ENCODE peak calls at places on chromosomes 11 and 22, in six cellular contexts. One of them, this sample, is unnamed.

GRCh38 chr11:126815111-126815510 is 185.5 kb downstream of the KIRREL3 start:
- DNase-seq in GDM1: no peak
- DNase-seq in H54: no peak
- DNase-seq in NCI-H1092: no peak
- DNase-seq in stimulated activated CD4-positive, alpha-beta T cell treated with anti-CD3 and anti-CD28 coated beads, Interleukin-4, amount 100 ng/mL, for 4 hours: no peak
- DNase-seq in Daoy: peak; percentile 36
- DNase-seq in this sample: no peak

GRCh38 chr22:19571995-19572394 is 47.8 kb upstream of the CLDN5 start:
- DNase-seq in NCI-H1092: no peak
- DNase-seq in stimulated activated CD4-positive, alpha-beta T cell treated with anti-CD3 and anti-CD28 coated beads, Interleukin-4, amount 100 ng/mL, for 4 hours: no peak
- DNase-seq in H54: no peak
- DNase-seq in Daoy: no peak
- DNase-seq in GDM1: no peak
- DNase-seq in this sample: no peak

GRCh38 chr11:117900720-117901440 is 24.4 kb upstream of the FXYD6 start:
- DNase-seq in Daoy: no peak
- DNase-seq in stimulated activated CD4-positive, alpha-beta T cell treated with anti-CD3 and anti-CD28 coated beads, Interleukin-4, amount 100 ng/mL, for 4 hours: no peak
- DNase-seq in H54: no peak
- DNase-seq in GDM1: no peak
- DNase-seq in NCI-H1092: no peak
- DNase-seq in this sample: no peak

GRCh38 chr11:69814411-69814810 is 4.8 kb downstream of the FGF3 start:
- DNase-seq in NCI-H1092: no peak
- DNase-seq in Daoy: no peak
- DNase-seq in H54: no peak
- DNase-seq in stimulated activated CD4-positive, alpha-beta T cell treated with anti-CD3 and anti-CD28 coated beads, Interleukin-4, amount 100 ng/mL, for 4 hours: no peak
- DNase-seq in GDM1: no peak
- DNase-seq in this sample: no peak

GRCh38 chr22:48057116-48057835 is 1294.8 kb downstream of the TBC1D22A start:
- DNase-seq in Daoy: no peak
- DNase-seq in H54: no peak
- DNase-seq in GDM1: no peak
- DNase-seq in stimulated activated CD4-positive, alpha-beta T cell treated with anti-CD3 and anti-CD28 coated beads, Interleukin-4, amount 100 ng/mL, for 4 hours: no peak
- DNase-seq in NCI-H1092: no peak
- DNase-seq in this sample: no peak

GRCh38 chr22:40635940-40636379 is 559 bp downstream of the MRTFA start:
- DNase-seq in Daoy: no peak
- DNase-seq in NCI-H1092: no peak
- DNase-seq in GDM1: no peak
- DNase-seq in H54: no peak
- DNase-seq in stimulated activated CD4-positive, alpha-beta T cell treated with anti-CD3 and anti-CD28 coated beads, Interleukin-4, amount 100 ng/mL, for 4 hours: no peak
- DNase-seq in this sample: no peak

GRCh38 chr11:119671048-119671447 is 58.0 kb downstream of the NECTIN1 start:
- DNase-seq in GDM1: no peak
- DNase-seq in Daoy: peak; percentile 57
- DNase-seq in NCI-H1092: peak; percentile 84
- DNase-seq in stimulated activated CD4-positive, alpha-beta T cell treated with anti-CD3 and anti-CD28 coated beads, Interleukin-4, amount 100 ng/mL, for 4 hours: no peak
- DNase-seq in H54: no peak
- DNase-seq in this sample: no peak

GRCh38 chr22:35966314-35967045 is 62.1 kb downstream of the RBFOX2 start:
- DNase-seq in stimulated activated CD4-positive, alpha-beta T cell treated with anti-CD3 and anti-CD28 coated beads, Interleukin-4, amount 100 ng/mL, for 4 hours: no peak
- DNase-seq in NCI-H1092: no peak
- DNase-seq in H54: no peak
- DNase-seq in Daoy: no peak
- DNase-seq in GDM1: no peak
- DNase-seq in this sample: no peak

GRCh38 chr11:78860720-78861422 is 286.2 kb upstream of the NARS2 start:
- DNase-seq in GDM1: no peak
- DNase-seq in NCI-H1092: no peak
- DNase-seq in Daoy: no peak
- DNase-seq in H54: no peak
- DNase-seq in stimulated activated CD4-positive, alpha-beta T cell treated with anti-CD3 and anti-CD28 coated beads, Interleukin-4, amount 100 ng/mL, for 4 hours: no peak
- DNase-seq in this sample: peak; percentile 30

GRCh38 chr11:17687946-17688670 is 31.3 kb upstream of the MYOD1 start:
- DNase-seq in stimulated activated CD4-positive, alpha-beta T cell treated with anti-CD3 and anti-CD28 coated beads, Interleukin-4, amount 100 ng/mL, for 4 hours: no peak
- DNase-seq in H54: no peak
- DNase-seq in Daoy: no peak
- DNase-seq in GDM1: no peak
- DNase-seq in NCI-H1092: no peak
- DNase-seq in this sample: no peak

GRCh38 chr11:67056640-67057409 is at the start of gene RHOD:
- DNase-seq in GDM1: no peak
- DNase-seq in Daoy: no peak
- DNase-seq in NCI-H1092: no peak
- DNase-seq in H54: no peak
- DNase-seq in stimulated activated CD4-positive, alpha-beta T cell treated with anti-CD3 and anti-CD28 coated beads, Interleukin-4, amount 100 ng/mL, for 4 hours: no peak
- DNase-seq in this sample: no peak

GRCh38 chr11:2916114-2916891 is 12.9 kb downstream of the PHLDA2 start:
- DNase-seq in H54: no peak
- DNase-seq in stimulated activated CD4-positive, alpha-beta T cell treated with anti-CD3 and anti-CD28 coated beads, Interleukin-4, amount 100 ng/mL, for 4 hours: no peak
- DNase-seq in NCI-H1092: no peak
- DNase-seq in GDM1: no peak
- DNase-seq in Daoy: no peak
- DNase-seq in this sample: no peak

GRCh38 chr11:111307472-111308108 is 9.2 kb downstream of the POU2AF3 start:
- DNase-seq in NCI-H1092: no peak
- DNase-seq in H54: no peak
- DNase-seq in Daoy: no peak
- DNase-seq in GDM1: no peak
- DNase-seq in stimulated activated CD4-positive, alpha-beta T cell treated with anti-CD3 and anti-CD28 coated beads, Interleukin-4, amount 100 ng/mL, for 4 hours: no peak
- DNase-seq in this sample: no peak

GRCh38 chr22:20439556-20439927 is 1.9 kb upstream of the SCARF2 start:
- DNase-seq in GDM1: no peak
- DNase-seq in H54: no peak
- DNase-seq in stimulated activated CD4-positive, alpha-beta T cell treated with anti-CD3 and anti-CD28 coated beads, Interleukin-4, amount 100 ng/mL, for 4 hours: no peak
- DNase-seq in NCI-H1092: no peak
- DNase-seq in Daoy: no peak
- DNase-seq in this sample: no peak

GRCh38 chr22:44497904-44498242 is at the start of gene RTL6:
- DNase-seq in stimulated activated CD4-positive, alpha-beta T cell treated with anti-CD3 and anti-CD28 coated beads, Interleukin-4, amount 100 ng/mL, for 4 hours: no peak
- DNase-seq in GDM1: no peak
- DNase-seq in H54: peak; percentile 77
- DNase-seq in NCI-H1092: no peak
- DNase-seq in Daoy: no peak
- DNase-seq in this sample: no peak

GRCh38 chr11:95791385-95792033 is 1.2 kb downstream of the CEP57 start:
- DNase-seq in stimulated activated CD4-positive, alpha-beta T cell treated with anti-CD3 and anti-CD28 coated beads, Interleukin-4, amount 100 ng/mL, for 4 hours: no peak
- DNase-seq in GDM1: no peak
- DNase-seq in Daoy: no peak
- DNase-seq in NCI-H1092: no peak
- DNase-seq in H54: no peak
- DNase-seq in this sample: no peak

GRCh38 chr22:41683052-41683451 is 5.6 kb downstream of the SNU13 start:
- DNase-seq in NCI-H1092: no peak
- DNase-seq in H54: no peak
- DNase-seq in stimulated activated CD4-positive, alpha-beta T cell treated with anti-CD3 and anti-CD28 coated beads, Interleukin-4, amount 100 ng/mL, for 4 hours: no peak
- DNase-seq in Daoy: no peak
- DNase-seq in GDM1: no peak
- DNase-seq in this sample: no peak

GRCh38 chr11:22471405-22471804 is 133.2 kb downstream of the SLC17A6 start:
- DNase-seq in GDM1: no peak
- DNase-seq in stimulated activated CD4-positive, alpha-beta T cell treated with anti-CD3 and anti-CD28 coated beads, Interleukin-4, amount 100 ng/mL, for 4 hours: no peak
- DNase-seq in NCI-H1092: peak; percentile 4
- DNase-seq in H54: no peak
- DNase-seq in Daoy: no peak
- DNase-seq in this sample: no peak

GRCh38 chr11:110076388-110076965 is 16.7 kb upstream of the ZC3H12C start:
- DNase-seq in H54: no peak
- DNase-seq in Daoy: no peak
- DNase-seq in stimulated activated CD4-positive, alpha-beta T cell treated with anti-CD3 and anti-CD28 coated beads, Interleukin-4, amount 100 ng/mL, for 4 hours: no peak
- DNase-seq in NCI-H1092: no peak
- DNase-seq in GDM1: no peak
- DNase-seq in this sample: no peak

GRCh38 chr11:120964857-120965256 is 59.0 kb upstream of the TBCEL start:
- DNase-seq in GDM1: no peak
- DNase-seq in Daoy: no peak
- DNase-seq in NCI-H1092: no peak
- DNase-seq in H54: no peak
- DNase-seq in stimulated activated CD4-positive, alpha-beta T cell treated with anti-CD3 and anti-CD28 coated beads, Interleukin-4, amount 100 ng/mL, for 4 hours: no peak
- DNase-seq in this sample: no peak

GRCh38 chr22:47367107-47367690 is 604.7 kb downstream of the TBC1D22A start:
- DNase-seq in stimulated activated CD4-positive, alpha-beta T cell treated with anti-CD3 and anti-CD28 coated beads, Interleukin-4, amount 100 ng/mL, for 4 hours: no peak
- DNase-seq in NCI-H1092: no peak
- DNase-seq in GDM1: no peak
- DNase-seq in Daoy: no peak
- DNase-seq in H54: no peak
- DNase-seq in this sample: no peak

GRCh38 chr22:49925525-49926128 is 7.2 kb downstream of the CRELD2 start:
- DNase-seq in stimulated activated CD4-positive, alpha-beta T cell treated with anti-CD3 and anti-CD28 coated beads, Interleukin-4, amount 100 ng/mL, for 4 hours: peak; percentile 83
- DNase-seq in Daoy: no peak
- DNase-seq in GDM1: peak; percentile 63
- DNase-seq in NCI-H1092: no peak
- DNase-seq in H54: no peak
- DNase-seq in this sample: no peak

GRCh38 chr11:128508785-128509518 is 78.4 kb downstream of the ETS1 start:
- DNase-seq in NCI-H1092: no peak
- DNase-seq in Daoy: no peak
- DNase-seq in stimulated activated CD4-positive, alpha-beta T cell treated with anti-CD3 and anti-CD28 coated beads, Interleukin-4, amount 100 ng/mL, for 4 hours: peak; percentile 38
- DNase-seq in H54: no peak
- DNase-seq in GDM1: no peak
- DNase-seq in this sample: no peak

GRCh38 chr11:77819411-77819920 is 1.1 kb downstream of the RSF1 start:
- DNase-seq in H54: peak; percentile 58
- DNase-seq in GDM1: peak; percentile 78
- DNase-seq in Daoy: peak; percentile 84
- DNase-seq in NCI-H1092: peak; percentile 67
- DNase-seq in stimulated activated CD4-positive, alpha-beta T cell treated with anti-CD3 and anti-CD28 coated beads, Interleukin-4, amount 100 ng/mL, for 4 hours: peak; percentile 83
- DNase-seq in this sample: peak; percentile 96

GRCh38 chr22:45435544-45436139 is 22.1 kb downstream of the RIBC2 start:
- DNase-seq in Daoy: peak; percentile 84
- DNase-seq in GDM1: peak; percentile 68
- DNase-seq in H54: peak; percentile 76
- DNase-seq in NCI-H1092: no peak
- DNase-seq in stimulated activated CD4-positive, alpha-beta T cell treated with anti-CD3 and anti-CD28 coated beads, Interleukin-4, amount 100 ng/mL, for 4 hours: peak; percentile 74
- DNase-seq in this sample: peak; percentile 90

GRCh38 chr11:129324533-129325175 is 51.0 kb upstream of the BARX2 start:
- DNase-seq in H54: no peak
- DNase-seq in Daoy: no peak
- DNase-seq in GDM1: no peak
- DNase-seq in NCI-H1092: no peak
- DNase-seq in stimulated activated CD4-positive, alpha-beta T cell treated with anti-CD3 and anti-CD28 coated beads, Interleukin-4, amount 100 ng/mL, for 4 hours: no peak
- DNase-seq in this sample: peak; percentile 7

This sample was measured in NB4.